ENCODE peak calls at places on chromosomes 3 and 15, in six cellular contexts. One of them, this sample, is unnamed.
A peak's percentile ranks its signal among the peaks of the same experiment; 100 is the strongest.

GRCh38 chr3:112499328-112499727 is at the start of gene BTLA:
- DNase-seq in K562: no peak
- DNase-seq in breast epithelium: no peak
- DNase-seq in body of pancreas: no peak
- DNase-seq in esophagus squamous epithelium: no peak
- DNase-seq in endothelial cell of umbilical vein: no peak
- DNase-seq in this sample: no peak

GRCh38 chr3:112382543-112383160 is 49.7 kb downstream of the CD200 start:
- DNase-seq in K562: no peak
- DNase-seq in breast epithelium: no peak
- DNase-seq in body of pancreas: no peak
- DNase-seq in esophagus squamous epithelium: no peak
- DNase-seq in endothelial cell of umbilical vein: no peak
- DNase-seq in this sample: no peak

GRCh38 chr15:72782274-72782992 is 1.1 kb downstream of the ADPGK start:
- DNase-seq in K562: peak; percentile 41
- DNase-seq in breast epithelium: no peak
- DNase-seq in body of pancreas: no peak
- DNase-seq in esophagus squamous epithelium: no peak
- DNase-seq in endothelial cell of umbilical vein: no peak
- DNase-seq in this sample: peak; percentile 69

GRCh38 chr3:174035317-174035886 is 637.9 kb downstream of the NLGN1 start:
- DNase-seq in K562: peak; percentile 8
- DNase-seq in breast epithelium: no peak
- DNase-seq in body of pancreas: peak; percentile 12
- DNase-seq in esophagus squamous epithelium: no peak
- DNase-seq in endothelial cell of umbilical vein: no peak
- DNase-seq in this sample: peak; percentile 7

GRCh38 chr15:73357999-73358665 is 10.6 kb downstream of the HCN4 start:
- DNase-seq in K562: no peak
- DNase-seq in breast epithelium: no peak
- DNase-seq in body of pancreas: peak; percentile 67
- DNase-seq in esophagus squamous epithelium: no peak
- DNase-seq in endothelial cell of umbilical vein: no peak
- DNase-seq in this sample: no peak

GRCh38 chr3:197949191-197949766 is 711 bp upstream of the RPL35A start:
- DNase-seq in K562: peak; percentile 27
- DNase-seq in breast epithelium: no peak
- DNase-seq in body of pancreas: no peak
- DNase-seq in esophagus squamous epithelium: no peak
- DNase-seq in endothelial cell of umbilical vein: no peak
- DNase-seq in this sample: no peak

GRCh38 chr3:63814300-63814699 is 4.8 kb upstream of the C3orf49 start:
- DNase-seq in K562: no peak
- DNase-seq in breast epithelium: no peak
- DNase-seq in body of pancreas: no peak
- DNase-seq in esophagus squamous epithelium: no peak
- DNase-seq in endothelial cell of umbilical vein: no peak
- DNase-seq in this sample: no peak

GRCh38 chr3:181210275-181210674 is 220.7 kb upstream of the DNAJC19 start:
- DNase-seq in K562: peak; percentile 3
- DNase-seq in breast epithelium: no peak
- DNase-seq in body of pancreas: no peak
- DNase-seq in esophagus squamous epithelium: no peak
- DNase-seq in endothelial cell of umbilical vein: peak; percentile 27
- DNase-seq in this sample: peak; percentile 13

GRCh38 chr3:194166682-194167479 is 30.9 kb downstream of the HES1 start:
- DNase-seq in K562: peak; percentile 69
- DNase-seq in breast epithelium: no peak
- DNase-seq in body of pancreas: peak; percentile 30
- DNase-seq in esophagus squamous epithelium: no peak
- DNase-seq in endothelial cell of umbilical vein: peak; percentile 63
- DNase-seq in this sample: no peak

GRCh38 chr3:136838641-136839555 is 20.0 kb downstream of the SLC35G2 start:
- DNase-seq in K562: peak; percentile 62
- DNase-seq in breast epithelium: no peak
- DNase-seq in body of pancreas: no peak
- DNase-seq in esophagus squamous epithelium: no peak
- DNase-seq in endothelial cell of umbilical vein: peak; percentile 88
- DNase-seq in this sample: peak; percentile 49

GRCh38 chr3:143671641-143672040 is 176.6 kb downstream of the SLC9A9 start:
- DNase-seq in K562: no peak
- DNase-seq in breast epithelium: no peak
- DNase-seq in body of pancreas: no peak
- DNase-seq in esophagus squamous epithelium: no peak
- DNase-seq in endothelial cell of umbilical vein: no peak
- DNase-seq in this sample: no peak

GRCh38 chr3:79247367-79248103 is 520.3 kb downstream of the ROBO1 start:
- DNase-seq in K562: no peak
- DNase-seq in breast epithelium: no peak
- DNase-seq in body of pancreas: no peak
- DNase-seq in esophagus squamous epithelium: no peak
- DNase-seq in endothelial cell of umbilical vein: no peak
- DNase-seq in this sample: no peak

GRCh38 chr3:141457624-141458236 is 29.1 kb upstream of the RASA2 start:
- DNase-seq in K562: no peak
- DNase-seq in breast epithelium: no peak
- DNase-seq in body of pancreas: no peak
- DNase-seq in esophagus squamous epithelium: no peak
- DNase-seq in endothelial cell of umbilical vein: no peak
- DNase-seq in this sample: no peak

GRCh38 chr3:87200059-87200458 is 27.1 kb upstream of the CHMP2B start:
- DNase-seq in K562: no peak
- DNase-seq in breast epithelium: no peak
- DNase-seq in body of pancreas: no peak
- DNase-seq in esophagus squamous epithelium: no peak
- DNase-seq in endothelial cell of umbilical vein: no peak
- DNase-seq in this sample: no peak

GRCh38 chr3:191136347-191136746 is 62.7 kb upstream of the OSTN start:
- DNase-seq in K562: peak; percentile 8
- DNase-seq in breast epithelium: no peak
- DNase-seq in body of pancreas: no peak
- DNase-seq in esophagus squamous epithelium: no peak
- DNase-seq in endothelial cell of umbilical vein: peak; percentile 63
- DNase-seq in this sample: peak; percentile 4

GRCh38 chr15:101206173-101206572 is 45.7 kb downstream of the CHSY1 start:
- DNase-seq in K562: no peak
- DNase-seq in breast epithelium: no peak
- DNase-seq in body of pancreas: no peak
- DNase-seq in esophagus squamous epithelium: no peak
- DNase-seq in endothelial cell of umbilical vein: no peak
- DNase-seq in this sample: no peak

GRCh38 chr3:24726423-24726822 is 231.8 kb upstream of the THRB start:
- DNase-seq in K562: peak; percentile 2
- DNase-seq in breast epithelium: no peak
- DNase-seq in body of pancreas: no peak
- DNase-seq in esophagus squamous epithelium: no peak
- DNase-seq in endothelial cell of umbilical vein: no peak
- DNase-seq in this sample: no peak

GRCh38 chr15:29533667-29534066 is 264.0 kb upstream of the NSMCE3 start:
- DNase-seq in K562: no peak
- DNase-seq in breast epithelium: no peak
- DNase-seq in body of pancreas: no peak
- DNase-seq in esophagus squamous epithelium: no peak
- DNase-seq in endothelial cell of umbilical vein: peak; percentile 9
- DNase-seq in this sample: no peak

GRCh38 chr3:163924600-163924999 is 1153.7 kb downstream of the SI start:
- DNase-seq in K562: no peak
- DNase-seq in breast epithelium: no peak
- DNase-seq in body of pancreas: no peak
- DNase-seq in esophagus squamous epithelium: no peak
- DNase-seq in endothelial cell of umbilical vein: no peak
- DNase-seq in this sample: no peak

GRCh38 chr15:70604671-70605070 is 158.7 kb downstream of the UACA start:
- DNase-seq in K562: no peak
- DNase-seq in breast epithelium: no peak
- DNase-seq in body of pancreas: no peak
- DNase-seq in esophagus squamous epithelium: no peak
- DNase-seq in endothelial cell of umbilical vein: peak; percentile 56
- DNase-seq in this sample: no peak

GRCh38 chr15:72482275-72482674 is 8.1 kb downstream of the ARIH1 start:
- DNase-seq in K562: no peak
- DNase-seq in breast epithelium: no peak
- DNase-seq in body of pancreas: no peak
- DNase-seq in esophagus squamous epithelium: no peak
- DNase-seq in endothelial cell of umbilical vein: no peak
- DNase-seq in this sample: no peak

GRCh38 chr3:187618732-187619131 is 51.5 kb downstream of the SST start:
- DNase-seq in K562: no peak
- DNase-seq in breast epithelium: no peak
- DNase-seq in body of pancreas: no peak
- DNase-seq in esophagus squamous epithelium: no peak
- DNase-seq in endothelial cell of umbilical vein: no peak
- DNase-seq in this sample: no peak

GRCh38 chr3:140441006-140441405 is 236.9 kb upstream of the TRIM42 start:
- DNase-seq in K562: no peak
- DNase-seq in breast epithelium: peak; percentile 63
- DNase-seq in body of pancreas: peak; percentile 74
- DNase-seq in esophagus squamous epithelium: no peak
- DNase-seq in endothelial cell of umbilical vein: peak; percentile 87
- DNase-seq in this sample: no peak

GRCh38 chr3:123138819-123139517 is 62.8 kb upstream of the SEC22A start:
- DNase-seq in K562: no peak
- DNase-seq in breast epithelium: no peak
- DNase-seq in body of pancreas: no peak
- DNase-seq in esophagus squamous epithelium: no peak
- DNase-seq in endothelial cell of umbilical vein: no peak
- DNase-seq in this sample: no peak

GRCh38 chr3:177358968-177359600 is 161.8 kb upstream of the TBL1XR1 start:
- DNase-seq in K562: peak; percentile 62
- DNase-seq in breast epithelium: peak; percentile 26
- DNase-seq in body of pancreas: peak; percentile 54
- DNase-seq in esophagus squamous epithelium: peak; percentile 11
- DNase-seq in endothelial cell of umbilical vein: peak; percentile 55
- DNase-seq in this sample: peak; percentile 74

GRCh38 chr3:177361042-177361938 is 164.0 kb upstream of the TBL1XR1 start:
- DNase-seq in K562: no peak
- DNase-seq in breast epithelium: no peak
- DNase-seq in body of pancreas: no peak
- DNase-seq in esophagus squamous epithelium: no peak
- DNase-seq in endothelial cell of umbilical vein: no peak
- DNase-seq in this sample: peak; percentile 36

GRCh38 chr3:177357352-177358084 is 160.2 kb upstream of the TBL1XR1 start:
- DNase-seq in K562: peak; percentile 97
- DNase-seq in breast epithelium: no peak
- DNase-seq in body of pancreas: peak; percentile 58
- DNase-seq in esophagus squamous epithelium: no peak
- DNase-seq in endothelial cell of umbilical vein: peak; percentile 97
- DNase-seq in this sample: peak; percentile 86

GRCh38 chr3:177358085-177358967 is 161.0 kb upstream of the TBL1XR1 start:
- DNase-seq in K562: peak; percentile 95
- DNase-seq in breast epithelium: peak; percentile 62
- DNase-seq in body of pancreas: peak; percentile 59
- DNase-seq in esophagus squamous epithelium: peak; percentile 43
- DNase-seq in endothelial cell of umbilical vein: peak; percentile 91
- DNase-seq in this sample: peak; percentile 86

GRCh38 chr3:177359601-177360357 is 162.5 kb upstream of the TBL1XR1 start:
- DNase-seq in K562: peak; percentile 98
- DNase-seq in breast epithelium: peak; percentile 93
- DNase-seq in body of pancreas: peak; percentile 96
- DNase-seq in esophagus squamous epithelium: peak; percentile 69
- DNase-seq in endothelial cell of umbilical vein: peak; percentile 98
- DNase-seq in this sample: peak; percentile 98
- TF ChIP-seq POLR2A in K562: no peak
- TF ChIP-seq POLR2A in breast epithelium: no peak
- TF ChIP-seq POLR2A in body of pancreas: peak; percentile 77
- TF ChIP-seq POLR2A in esophagus squamous epithelium: no peak
- TF ChIP-seq POLR2A in endothelial cell of umbilical vein: no peak
- TF ChIP-seq POLR2A in this sample: peak; percentile 70

GRCh38 chr3:113746069-113746954 is at the start of gene NAA50:
- DNase-seq in K562: peak; percentile 92
- DNase-seq in breast epithelium: peak; percentile 93
- DNase-seq in body of pancreas: peak; percentile 93
- DNase-seq in esophagus squamous epithelium: peak; percentile 66
- DNase-seq in endothelial cell of umbilical vein: peak; percentile 96
- DNase-seq in this sample: peak; percentile 94
- TF ChIP-seq POLR2A in K562: peak; percentile 84
- TF ChIP-seq POLR2A in breast epithelium: peak; percentile 49
- TF ChIP-seq POLR2A in body of pancreas: peak; percentile 77
- TF ChIP-seq POLR2A in esophagus squamous epithelium: peak; percentile 62
- TF ChIP-seq POLR2A in endothelial cell of umbilical vein: peak; percentile 80
- TF ChIP-seq POLR2A in this sample: peak; percentile 90

GRCh38 chr15:60212536-60212935 is 185.2 kb downstream of the ANXA2 start:
- DNase-seq in K562: peak; percentile 2
- DNase-seq in breast epithelium: no peak
- DNase-seq in body of pancreas: no peak
- DNase-seq in esophagus squamous epithelium: no peak
- DNase-seq in endothelial cell of umbilical vein: no peak
- DNase-seq in this sample: no peak

GRCh38 chr15:60217161-60217560 is 180.6 kb downstream of the ANXA2 start:
- DNase-seq in K562: no peak
- DNase-seq in breast epithelium: no peak
- DNase-seq in body of pancreas: no peak
- DNase-seq in esophagus squamous epithelium: no peak
- DNase-seq in endothelial cell of umbilical vein: no peak
- DNase-seq in this sample: no peak

GRCh38 chr15:60214201-60214600 is 183.6 kb downstream of the ANXA2 start:
- DNase-seq in K562: no peak
- DNase-seq in breast epithelium: no peak
- DNase-seq in body of pancreas: no peak
- DNase-seq in esophagus squamous epithelium: no peak
- DNase-seq in endothelial cell of umbilical vein: no peak
- DNase-seq in this sample: no peak

GRCh38 chr15:60213377-60214010 is 184.3 kb downstream of the ANXA2 start:
- DNase-seq in K562: no peak
- DNase-seq in breast epithelium: no peak
- DNase-seq in body of pancreas: no peak
- DNase-seq in esophagus squamous epithelium: no peak
- DNase-seq in endothelial cell of umbilical vein: no peak
- DNase-seq in this sample: no peak

GRCh38 chr15:60215225-60215963 is 182.4 kb downstream of the ANXA2 start:
- DNase-seq in K562: no peak
- DNase-seq in breast epithelium: no peak
- DNase-seq in body of pancreas: no peak
- DNase-seq in esophagus squamous epithelium: no peak
- DNase-seq in endothelial cell of umbilical vein: no peak
- DNase-seq in this sample: no peak
- TF ChIP-seq POLR2A in K562: no peak
- TF ChIP-seq POLR2A in breast epithelium: no peak
- TF ChIP-seq POLR2A in body of pancreas: no peak
- TF ChIP-seq POLR2A in esophagus squamous epithelium: no peak
- TF ChIP-seq POLR2A in endothelial cell of umbilical vein: no peak
- TF ChIP-seq POLR2A in this sample: no peak

DNA sequence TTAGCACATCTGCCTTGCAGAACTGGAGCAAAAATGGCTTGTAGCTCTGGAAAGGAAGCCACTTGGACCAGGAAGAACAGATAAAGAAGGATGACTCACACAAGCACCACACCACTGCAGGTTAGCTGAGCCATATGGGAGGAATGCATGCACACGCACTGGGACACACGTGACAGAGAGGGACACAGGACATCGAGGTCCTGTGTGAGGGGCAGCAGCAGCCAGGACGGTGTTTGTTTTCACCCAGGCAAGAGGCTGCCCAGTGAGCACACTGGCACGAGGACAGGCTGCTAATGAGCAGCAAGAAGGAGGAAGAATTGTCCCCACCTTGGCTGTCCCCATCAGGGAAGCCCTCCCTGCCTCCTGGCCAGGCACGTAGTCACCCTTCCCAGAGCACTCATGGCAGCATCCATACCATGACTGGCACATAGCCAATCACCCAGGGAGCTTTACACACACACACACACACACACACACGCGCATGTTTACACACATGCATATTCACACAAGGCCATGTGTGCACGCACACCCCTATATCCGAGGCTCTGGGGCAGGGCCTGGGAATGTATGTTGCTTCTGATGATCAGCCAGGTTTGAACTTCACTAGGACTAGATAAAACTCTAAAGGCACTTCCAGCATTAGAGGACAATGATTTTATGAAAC is 24.0 kb upstream of the SPTBN5 start:
- DNase-seq in K562: peak; percentile 70
- DNase-seq in breast epithelium: no peak
- DNase-seq in body of pancreas: peak; percentile 83
- DNase-seq in esophagus squamous epithelium: no peak
- DNase-seq in endothelial cell of umbilical vein: peak; percentile 71
- DNase-seq in this sample: no peak
- TF ChIP-seq POLR2A in K562: no peak
- TF ChIP-seq POLR2A in breast epithelium: no peak
- TF ChIP-seq POLR2A in body of pancreas: peak; percentile 40
- TF ChIP-seq POLR2A in esophagus squamous epithelium: no peak
- TF ChIP-seq POLR2A in endothelial cell of umbilical vein: no peak
- TF ChIP-seq POLR2A in this sample: no peak

This sample was measured in erythroblast.